ENCODE peak calls at places on chromosome 9, in ten cellular contexts. U is NT2/D1, N is aorta, S is GM23248, R is cardiac muscle cell, Y is AG04450, D is coronary artery, K is cardiac fibroblast, L is colonic mucosa, A is thyroid gland. M is an unnamed sample.
A peak's percentile ranks its signal among the peaks of the same experiment; 100 is the strongest.

GRCh38 chr9:8223861-8224260 is 424.3 kb upstream of the DMAC1 start:
- DNase-seq in U (no peak), N (no peak), S (no peak), R (no peak), Y (no peak), D (no peak), K (no peak), L (no peak), A (no peak), M (no peak)

GRCh38 chr9:91376239-91376638 is 14.5 kb upstream of the AUH start:
- DNase-seq in U (no peak), N (no peak), S (no peak), R (peak; percentile 78), Y (no peak), D (no peak), K (no peak), L (no peak), A (no peak), M (no peak)

GRCh38 chr9:83062011-83062652 is 810 bp downstream of the RASEF start:
- DNase-seq in U (peak; percentile 15), N (peak; percentile 74), S (peak; percentile 58), R (peak; percentile 8), Y (no peak), D (no peak), K (peak; percentile 6), L (peak; percentile 74), A (peak; percentile 84), M (peak; percentile 7)

GRCh38 chr9:133148351-133149129 is 15.2 kb downstream of the GBGT1 start:
- DNase-seq in U (no peak), N (peak; percentile 90), S (peak; percentile 70), R (peak; percentile 46), Y (no peak), D (no peak), K (peak; percentile 31), L (peak; percentile 65), A (peak; percentile 70), M (no peak)

GRCh38 chr9:96522371-96522770 is 72.4 kb downstream of the HABP4 start:
- DNase-seq in U (no peak), N (no peak), S (no peak), R (no peak), Y (no peak), D (no peak), K (no peak), L (no peak), A (no peak), M (no peak)

GRCh38 chr9:111975709-111976108 is 79.1 kb downstream of the UGCG start:
- DNase-seq in U (no peak), N (no peak), S (no peak), R (no peak), Y (no peak), D (no peak), K (no peak), L (peak; percentile 63), A (peak; percentile 14), M (peak; percentile 33)

GRCh38 chr9:83665576-83666200 is 42.1 kb downstream of the UBQLN1 start:
- DNase-seq in U (no peak), N (no peak), S (no peak), R (no peak), Y (no peak), D (no peak), K (peak; percentile 13), L (no peak), A (no peak), M (no peak)

GRCh38 chr9:105554042-105554441 is 3.9 kb upstream of the FKTN start:
- DNase-seq in U (no peak), N (no peak), S (no peak), R (peak; percentile 75), Y (no peak), D (peak; percentile 71), K (peak; percentile 66), L (no peak), A (no peak), M (no peak)

GRCh38 chr9:27801511-27801910 is 228.2 kb upstream of the C9orf72 start:
- DNase-seq in U (no peak), N (no peak), S (no peak), R (no peak), Y (no peak), D (no peak), K (no peak), L (no peak), A (no peak), M (no peak)

GRCh38 chr9:14960881-14961280 is 50.7 kb upstream of the FREM1 start:
- DNase-seq in U (no peak), N (no peak), S (peak; percentile 41), R (no peak), Y (no peak), D (no peak), K (peak; percentile 3), L (no peak), A (no peak), M (no peak)

GRCh38 chr9:130263601-130264413 is 1.8 kb upstream of the HMCN2 start:
- DNase-seq in U (no peak), N (peak; percentile 52), S (peak; percentile 32), R (peak; percentile 8), Y (no peak), D (no peak), K (peak; percentile 22), L (no peak), A (no peak), M (no peak)

GRCh38 chr9:36803951-36804350 is 230.1 kb downstream of the PAX5 start:
- DNase-seq in U (no peak), N (no peak), S (no peak), R (no peak), Y (no peak), D (no peak), K (no peak), L (no peak), A (no peak), M (no peak)

GRCh38 chr9:131843989-131844744 is 104.3 kb upstream of the RAPGEF1 start:
- DNase-seq in U (no peak), N (no peak), S (no peak), R (no peak), Y (no peak), D (no peak), K (no peak), L (no peak), A (no peak), M (no peak)

GRCh38 chr9:93940951-93941350 is 14.2 kb downstream of the BARX1 start:
- DNase-seq in U (no peak), N (no peak), S (no peak), R (no peak), Y (no peak), D (no peak), K (no peak), L (no peak), A (no peak), M (no peak)
- H3K4me3 ChIP-seq in U (no peak overlapping the region), N (no peak overlapping the region), S (no peak overlapping the region), R (no peak overlapping the region), Y (no peak overlapping the region), D (no peak overlapping the region), K (no peak overlapping the region), L (no peak overlapping the region), A (no peak overlapping the region), M (no peak overlapping the region)

DNA sequence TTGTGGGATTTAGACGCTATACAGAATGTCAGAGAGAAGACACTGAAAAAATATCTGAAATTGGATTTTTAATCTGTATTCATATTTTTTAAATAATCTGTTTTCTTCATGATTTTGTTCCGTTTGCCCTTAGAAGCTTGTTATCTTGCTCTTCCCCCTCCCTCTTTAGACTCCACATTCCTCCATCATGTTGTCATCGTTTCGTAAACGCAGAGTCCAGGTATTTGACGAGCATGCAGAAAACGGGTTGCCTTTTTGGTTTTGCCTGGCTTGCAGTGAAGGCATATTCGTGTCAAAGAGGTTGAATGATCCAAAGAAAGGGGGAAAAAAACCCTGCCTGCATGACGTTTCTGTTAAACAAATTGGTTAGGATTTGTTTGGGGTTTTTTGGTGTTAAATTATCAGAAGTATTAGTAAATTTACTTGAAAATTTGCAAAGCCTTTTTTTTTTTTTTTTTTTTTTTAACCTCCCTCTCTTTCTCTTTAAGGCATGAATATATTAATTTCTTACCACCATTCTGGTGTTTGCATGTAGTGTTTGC is 2.9 kb downstream of the SPTAN1 start:
- DNase-seq in U (peak; percentile 69), N (no peak), S (peak; percentile 71), R (peak; percentile 84), Y (peak; percentile 33), D (no peak), K (peak; percentile 79), L (peak; percentile 43), A (peak; percentile 38), M (no peak)
- H3K4me3 ChIP-seq in U (no peak overlapping the region), N (peak overlapping the region; percentile 52), S (peak overlapping the region; percentile 90), R (no peak overlapping the region), Y (peak overlapping the region; percentile 87), D (peak overlapping the region; percentile 100), K (peak overlapping the region; percentile 14), L (peak overlapping the region; percentile 1), A (no peak overlapping the region), M (no peak overlapping the region)

GRCh38 chr9:4297151-4297794 is 2.6 kb downstream of the GLIS3 start:
- DNase-seq in U (peak; percentile 69), N (peak; percentile 88), S (peak; percentile 94), R (peak; percentile 90), Y (no peak), D (peak; percentile 91), K (peak; percentile 95), L (peak; percentile 85), A (peak; percentile 74), M (no peak)

GRCh38 chr9:4298255-4299005 is 1.4 kb downstream of the GLIS3 start:
- DNase-seq in U (no peak), N (peak; percentile 83), S (peak; percentile 72), R (no peak), Y (no peak), D (peak; percentile 85), K (peak; percentile 61), L (peak; percentile 70), A (peak; percentile 68), M (no peak)

GRCh38 chr9:4296217-4296616 is 3.7 kb downstream of the GLIS3 start:
- DNase-seq in U (no peak), N (no peak), S (peak; percentile 24), R (no peak), Y (no peak), D (no peak), K (peak; percentile 27), L (no peak), A (no peak), M (no peak)

GRCh38 chr9:4299006-4299795 is 667 bp downstream of the GLIS3 start:
- DNase-seq in U (peak; percentile 13), N (peak; percentile 81), S (peak; percentile 77), R (peak; percentile 72), Y (no peak), D (peak; percentile 78), K (peak; percentile 65), L (peak; percentile 51), A (peak; percentile 61), M (no peak)

GRCh38 chr9:4297795-4298254 is 2.0 kb downstream of the GLIS3 start:
- DNase-seq in U (peak; percentile 51), N (peak; percentile 89), S (peak; percentile 81), R (peak; percentile 94), Y (no peak), D (peak; percentile 83), K (peak; percentile 80), L (peak; percentile 66), A (peak; percentile 84), M (no peak)
- H3K4me3 ChIP-seq in U (peak overlapping the region; percentile 56), N (peak overlapping the region; percentile 77), S (peak overlapping the region; percentile 95), R (peak overlapping the region; percentile 61), Y (peak overlapping the region; percentile 85), D (peak overlapping the region; percentile 82), K (peak overlapping the region; percentile 88), L (peak overlapping the region; percentile 78), A (peak overlapping the region; percentile 30), M (peak overlapping the region; percentile 51)

DNA sequence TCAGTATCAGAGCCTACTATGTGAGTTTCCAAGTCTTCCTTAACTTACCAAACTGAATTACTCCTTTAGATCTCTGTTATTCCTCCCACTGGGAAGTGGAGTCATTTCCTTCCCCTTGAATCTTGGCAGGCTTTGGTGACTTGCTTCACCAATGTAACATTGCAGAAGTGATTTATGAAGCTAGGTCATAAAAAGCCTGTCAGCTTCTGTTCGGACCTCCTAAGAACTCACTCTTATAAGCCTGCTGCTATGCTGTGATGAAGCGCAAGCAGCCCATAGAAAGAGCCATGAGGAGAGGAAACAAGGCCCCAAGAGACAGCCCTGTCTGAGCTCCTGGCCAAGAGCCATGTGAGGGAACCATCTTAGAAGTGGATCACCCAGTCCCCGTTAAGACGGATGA is 14.2 kb upstream of the FOXB2 start:
- DNase-seq in U (no peak), N (no peak), S (no peak), R (no peak), Y (no peak), D (no peak), K (peak; percentile 27), L (no peak), A (no peak), M (no peak)
- H3K4me3 ChIP-seq in U (no peak overlapping the region), N (no peak overlapping the region), S (no peak overlapping the region), R (no peak overlapping the region), Y (no peak overlapping the region), D (no peak overlapping the region), K (no peak overlapping the region), L (no peak overlapping the region), A (no peak overlapping the region), M (no peak overlapping the region)

M was measured in iPS DF 6.9.